ENCODE peak calls at places on chromosomes 1 and 21, in four cellular contexts. One of them, this sample, is unnamed.

GRCh38 chr1:197544553-197544952 is 230.7 kb downstream of the DENND1B start:
- DNase-seq in IMR-90: no peak
- DNase-seq in H1: no peak
- DNase-seq in neuronal stem cell: no peak
- DNase-seq in this sample: no peak

GRCh38 chr1:183554577-183554976 is 35.7 kb downstream of the NCF2 start:
- DNase-seq in IMR-90: no peak
- DNase-seq in H1: no peak
- DNase-seq in neuronal stem cell: no peak
- DNase-seq in this sample: no peak

GRCh38 chr1:12469493-12469892 is 148.5 kb downstream of the DHRS3 start:
- DNase-seq in neuronal stem cell: no peak
- DNase-seq in IMR-90: no peak
- DNase-seq in H1: no peak
- DNase-seq in this sample: no peak

GRCh38 chr1:236016782-236017400 is 48.0 kb downstream of the NID1 start:
- DNase-seq in H1: no peak
- DNase-seq in neuronal stem cell: no peak
- DNase-seq in IMR-90: peak; percentile 52
- DNase-seq in this sample: peak; percentile 16

GRCh38 chr1:109823543-109824348 is 60.0 kb upstream of the EPS8L3 start:
- DNase-seq in H1: no peak
- DNase-seq in neuronal stem cell: no peak
- DNase-seq in IMR-90: no peak
- DNase-seq in this sample: peak; percentile 61

GRCh38 chr1:241482761-241483250 is 36.7 kb downstream of the FH start:
- DNase-seq in neuronal stem cell: no peak
- DNase-seq in IMR-90: peak; percentile 75
- DNase-seq in H1: no peak
- DNase-seq in this sample: peak; percentile 36

GRCh38 chr1:77282866-77283539 is 1.2 kb downstream of the AK5 start:
- DNase-seq in IMR-90: peak; percentile 5
- DNase-seq in neuronal stem cell: no peak
- DNase-seq in H1: no peak
- DNase-seq in this sample: peak; percentile 35

GRCh38 chr1:156221986-156222692 is 9.3 kb downstream of the PMF1 start:
- DNase-seq in neuronal stem cell: no peak
- DNase-seq in H1: no peak
- DNase-seq in IMR-90: no peak
- DNase-seq in this sample: no peak

GRCh38 chr1:39995973-39996393 is 41.0 kb downstream of the MFSD2A start:
- DNase-seq in H1: no peak
- DNase-seq in neuronal stem cell: no peak
- DNase-seq in IMR-90: no peak
- DNase-seq in this sample: no peak

GRCh38 chr1:94974224-94974623 is 47.3 kb upstream of the CNN3 start:
- DNase-seq in H1: no peak
- DNase-seq in neuronal stem cell: no peak
- DNase-seq in IMR-90: peak; percentile 67
- DNase-seq in this sample: peak; percentile 66

GRCh38 chr1:84795213-84795612 is 97.8 kb downstream of the LPAR3 start:
- DNase-seq in IMR-90: no peak
- DNase-seq in neuronal stem cell: no peak
- DNase-seq in H1: no peak
- DNase-seq in this sample: no peak

GRCh38 chr1:53678507-53678906 is 60.5 kb downstream of the GLIS1 start:
- DNase-seq in neuronal stem cell: no peak
- DNase-seq in IMR-90: peak; percentile 19
- DNase-seq in H1: no peak
- DNase-seq in this sample: no peak

GRCh38 chr1:60948486-60948885 is 133.9 kb upstream of the NFIA start:
- DNase-seq in neuronal stem cell: no peak
- DNase-seq in IMR-90: no peak
- DNase-seq in H1: no peak
- DNase-seq in this sample: no peak

GRCh38 chr21:38260426-38260825 is 3.6 kb downstream of the KCNJ15 start:
- DNase-seq in H1: no peak
- DNase-seq in neuronal stem cell: no peak
- DNase-seq in IMR-90: no peak
- DNase-seq in this sample: no peak

GRCh38 chr1:18932387-18932786 is 24.1 kb downstream of the IFFO2 start:
- DNase-seq in neuronal stem cell: no peak
- DNase-seq in H1: no peak
- DNase-seq in IMR-90: peak; percentile 52
- DNase-seq in this sample: peak; percentile 68

GRCh38 chr21:34996304-34997081 is 52.6 kb downstream of the RUNX1 start:
- DNase-seq in neuronal stem cell: no peak
- DNase-seq in H1: no peak
- DNase-seq in IMR-90: peak; percentile 41
- DNase-seq in this sample: peak; percentile 43

GRCh38 chr21:33374080-33374873 is 28.9 kb upstream of the IFNGR2 start:
- DNase-seq in H1: no peak
- DNase-seq in neuronal stem cell: no peak
- DNase-seq in IMR-90: peak; percentile 58
- DNase-seq in this sample: peak; percentile 46

GRCh38 chr1:86137458-86137857 is 19.1 kb downstream of the COL24A1 start:
- DNase-seq in H1: no peak
- DNase-seq in IMR-90: peak; percentile 97
- DNase-seq in neuronal stem cell: no peak
- DNase-seq in this sample: peak; percentile 88

GRCh38 chr21:26389971-26390641 is 183.0 kb downstream of the CYYR1 start:
- DNase-seq in H1: no peak
- DNase-seq in neuronal stem cell: no peak
- DNase-seq in IMR-90: peak; percentile 21
- DNase-seq in this sample: peak; percentile 47

GRCh38 chr21:40204956-40205355 is 337.7 kb downstream of the PCP4 start:
- DNase-seq in IMR-90: no peak
- DNase-seq in neuronal stem cell: no peak
- DNase-seq in H1: no peak
- DNase-seq in this sample: no peak

GRCh38 chr1:51329443-51330325 is 678 bp downstream of the TTC39A start:
- DNase-seq in H1: no peak
- DNase-seq in IMR-90: no peak
- DNase-seq in neuronal stem cell: no peak
- DNase-seq in this sample: no peak

GRCh38 chr1:230102046-230102445 is 35.0 kb downstream of the GALNT2 start:
- DNase-seq in H1: no peak
- DNase-seq in IMR-90: no peak
- DNase-seq in neuronal stem cell: no peak
- DNase-seq in this sample: no peak

GRCh38 chr1:203326830-203327683 is 21.7 kb downstream of the BTG2 start:
- DNase-seq in IMR-90: peak; percentile 79
- DNase-seq in H1: no peak
- DNase-seq in neuronal stem cell: peak; percentile 92
- DNase-seq in this sample: peak; percentile 91

GRCh38 chr1:180157108-180157507 is 2.4 kb downstream of the QSOX1 start:
- DNase-seq in H1: no peak
- DNase-seq in IMR-90: peak; percentile 65
- DNase-seq in neuronal stem cell: no peak
- DNase-seq in this sample: peak; percentile 79

GRCh38 chr1:149848340-149848771 is 51.0 kb upstream of the BOLA1 start:
- DNase-seq in IMR-90: no peak
- DNase-seq in neuronal stem cell: no peak
- DNase-seq in H1: no peak
- DNase-seq in this sample: peak; percentile 3

GRCh38 chr1:7491089-7491817 is 279.8 kb upstream of the VAMP3 start:
- DNase-seq in H1: no peak
- DNase-seq in IMR-90: peak; percentile 77
- DNase-seq in neuronal stem cell: no peak
- DNase-seq in this sample: peak; percentile 79

GRCh38 chr1:223338811-223339746 is 24.9 kb downstream of the SUSD4 start:
- DNase-seq in H1: no peak
- DNase-seq in neuronal stem cell: no peak
- DNase-seq in IMR-90: peak; percentile 41
- DNase-seq in this sample: no peak

GRCh38 chr1:2556277-2557145 is at the start of gene TNFRSF14:
- DNase-seq in neuronal stem cell: no peak
- DNase-seq in H1: no peak
- DNase-seq in IMR-90: peak; percentile 35
- DNase-seq in this sample: peak; percentile 53

GRCh38 chr1:39266269-39266668 is 61.8 kb downstream of the MACF1 start:
- DNase-seq in neuronal stem cell: no peak
- DNase-seq in H1: no peak
- DNase-seq in IMR-90: no peak
- DNase-seq in this sample: peak; percentile 36

GRCh38 chr1:53206735-53207379 is 10.2 kb downstream of the CPT2 start:
- DNase-seq in H1: no peak
- DNase-seq in neuronal stem cell: no peak
- DNase-seq in IMR-90: no peak
- DNase-seq in this sample: no peak

GRCh38 chr1:174982971-174983689 is 16.6 kb upstream of the CACYBP start:
- DNase-seq in neuronal stem cell: peak; percentile 36
- DNase-seq in H1: no peak
- DNase-seq in IMR-90: peak; percentile 49
- DNase-seq in this sample: peak; percentile 68

GRCh38 chr1:27869719-27870085 is 2.6 kb upstream of the THEMIS2 start:
- DNase-seq in IMR-90: no peak
- DNase-seq in neuronal stem cell: no peak
- DNase-seq in H1: no peak
- DNase-seq in this sample: no peak

GRCh38 chr1:27872059-27872801 is at the start of gene THEMIS2:
- DNase-seq in neuronal stem cell: peak; percentile 58
- DNase-seq in H1: no peak
- DNase-seq in IMR-90: no peak
- DNase-seq in this sample: peak; percentile 56

GRCh38 chr1:27876341-27877114 is 4.2 kb downstream of the THEMIS2 start:
- DNase-seq in IMR-90: no peak
- DNase-seq in neuronal stem cell: no peak
- DNase-seq in H1: no peak
- DNase-seq in this sample: no peak

GRCh38 chr1:27873671-27874384 is 1.5 kb downstream of the THEMIS2 start:
- DNase-seq in neuronal stem cell: no peak
- DNase-seq in H1: no peak
- DNase-seq in IMR-90: no peak
- DNase-seq in this sample: no peak

DNA sequence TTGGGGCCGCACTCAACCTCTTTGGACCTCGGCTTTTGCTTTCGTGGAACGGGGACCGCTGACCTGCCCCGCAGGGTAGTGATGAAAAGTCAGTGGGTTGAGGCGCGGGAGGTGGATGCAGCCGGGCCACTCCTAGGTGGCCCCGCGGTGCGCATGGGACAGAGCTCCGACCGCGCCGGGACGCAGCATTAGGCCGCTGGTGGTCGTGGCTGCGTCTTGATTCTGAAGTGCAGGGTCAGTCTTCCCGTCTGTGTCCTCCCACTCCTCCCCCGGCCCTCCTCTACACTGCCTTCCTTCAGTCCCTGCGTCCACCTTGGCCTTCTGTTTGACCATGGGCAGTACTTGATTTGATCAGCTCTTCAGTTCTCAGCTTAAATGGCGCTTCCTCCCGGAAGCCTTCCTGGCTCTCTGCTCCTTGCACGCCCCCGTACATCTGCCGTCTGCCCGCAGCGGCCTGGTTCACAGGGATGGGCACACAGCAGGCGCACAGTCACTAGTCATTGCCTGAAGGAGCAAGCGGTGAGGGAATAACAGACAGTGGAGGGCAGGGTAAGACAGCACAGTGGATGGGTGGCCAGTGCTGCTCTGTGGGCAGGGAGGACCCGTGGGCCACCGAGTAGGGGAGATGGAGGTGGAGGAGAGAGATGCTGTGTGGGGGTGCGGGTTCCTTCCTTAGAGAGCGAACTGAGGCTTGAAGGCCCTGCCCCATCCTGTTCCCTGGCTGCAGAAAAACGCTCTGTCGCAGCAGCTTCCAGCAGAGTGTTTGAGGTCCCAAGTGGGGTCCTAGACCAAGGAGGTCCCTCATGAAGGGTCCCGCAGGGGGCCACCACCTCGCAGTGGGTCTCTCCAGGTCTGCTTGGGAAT is 690 bp downstream of the THEMIS2 start:
- DNase-seq in IMR-90: peak; percentile 40
- DNase-seq in H1: no peak
- DNase-seq in neuronal stem cell: no peak
- DNase-seq in this sample: peak; percentile 23
- H4K8ac ChIP-seq in IMR-90: peak overlapping the region; percentile 71
- H4K8ac ChIP-seq in H1: peak overlapping the region; percentile 87
- H4K8ac ChIP-seq in neuronal stem cell: no peak overlapping the region
- H4K8ac ChIP-seq in this sample: no peak overlapping the region

GRCh38 chr1:27552911-27553420 is 51.0 kb downstream of the AHDC1 start:
- DNase-seq in neuronal stem cell: no peak
- DNase-seq in IMR-90: no peak
- DNase-seq in H1: no peak
- DNase-seq in this sample: no peak
- H4K91ac ChIP-seq in neuronal stem cell: no peak overlapping the region
- H4K91ac ChIP-seq in IMR-90: no peak overlapping the region
- H4K91ac ChIP-seq in H1: no peak overlapping the region
- H4K91ac ChIP-seq in this sample: no peak overlapping the region

DNA sequence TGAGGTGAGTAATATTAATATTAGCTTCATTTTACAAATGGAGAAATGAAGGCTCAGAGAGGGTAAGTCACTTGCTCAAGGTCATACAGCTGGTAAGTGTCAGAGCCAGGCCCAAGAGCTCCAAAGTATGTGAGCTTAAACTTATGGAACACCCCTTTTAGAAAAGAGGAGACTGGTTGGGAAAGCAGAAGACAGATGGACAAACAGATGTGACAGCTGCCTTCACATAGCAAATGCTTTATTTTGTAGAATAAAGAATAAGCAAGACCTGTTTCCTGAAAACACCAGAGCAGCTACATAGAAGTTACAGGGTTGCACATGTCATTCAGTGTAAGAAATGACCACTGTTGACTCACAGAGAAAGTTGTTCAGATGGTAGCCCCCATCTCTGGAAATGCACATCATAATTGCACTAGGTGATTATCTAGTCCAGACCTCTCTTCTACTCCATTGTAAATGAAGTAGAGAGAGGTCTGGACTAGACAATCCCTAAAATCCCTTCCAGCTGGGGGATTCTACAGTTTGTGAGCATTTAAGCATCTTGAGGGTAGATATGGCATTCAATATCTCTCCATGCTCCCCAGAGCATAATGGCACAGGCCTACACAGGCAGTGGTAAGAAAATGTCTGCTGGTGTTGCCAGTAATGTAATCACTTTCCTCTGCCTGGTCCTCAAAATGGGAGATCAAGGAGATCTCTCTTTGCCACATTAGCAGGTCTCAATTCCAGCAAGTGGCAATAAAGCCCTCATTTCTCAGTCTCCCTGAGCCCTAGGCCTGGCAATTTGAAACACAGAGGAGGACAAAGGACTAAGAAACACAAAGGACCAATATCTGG is 188.2 kb upstream of the FGGY start:
- DNase-seq in H1: no peak
- DNase-seq in neuronal stem cell: no peak
- DNase-seq in IMR-90: no peak
- DNase-seq in this sample: no peak
- H2AFZ ChIP-seq in H1: no peak overlapping the region
- H2AFZ ChIP-seq in neuronal stem cell: peak overlapping the region; percentile 64
- H2AFZ ChIP-seq in IMR-90: no peak overlapping the region
- H2AFZ ChIP-seq in this sample: no peak overlapping the region

DNA sequence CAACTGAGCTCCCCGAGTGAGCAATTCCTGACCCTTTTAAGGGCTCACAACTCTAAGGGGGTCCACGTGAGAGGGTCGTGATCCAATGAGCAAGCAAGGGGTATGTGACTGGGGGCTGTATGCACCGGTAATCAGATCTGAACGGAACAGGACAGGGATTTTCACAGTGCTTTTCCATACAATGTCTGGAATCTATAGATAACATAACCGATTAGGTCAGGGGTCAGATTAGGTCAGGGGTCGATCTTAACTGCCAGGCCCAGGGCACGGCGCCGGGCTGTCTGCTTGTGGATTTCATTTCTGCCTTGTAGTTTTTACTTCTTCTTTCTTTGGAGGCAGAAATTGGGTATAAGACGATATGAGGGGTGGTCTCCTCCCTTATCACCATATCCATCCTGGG is 30.7 kb upstream of the OPRD1 start:
- DNase-seq in H1: no peak
- DNase-seq in neuronal stem cell: no peak
- DNase-seq in IMR-90: no peak
- DNase-seq in this sample: no peak
- H4K8ac ChIP-seq in H1: no peak overlapping the region
- H4K8ac ChIP-seq in neuronal stem cell: no peak overlapping the region
- H4K8ac ChIP-seq in IMR-90: no peak overlapping the region
- H4K8ac ChIP-seq in this sample: no peak overlapping the region